ENCODE peak calls at places on chromosomes 6 and 20, in seven cellular contexts. C is activated gamma-delta T cell treated with anti-CD3 and anti-CD28 coated beads, Interleukin-2, amount 50 U/mL, for 16 hours; M is iris pigment epithelial cell; Z is EL; H is memory B cell; O is activated CD4-positive, alpha-beta T cell treated with anti-CD3 and anti-CD28 coated beads for 1 hour; D is HT-29. B is an unnamed sample.
A peak's percentile ranks its signal among the peaks of the same experiment; 100 is the strongest.

GRCh38 chr20:2800590-2801458 is at the start of gene CPXM1:
- DNase-seq in C (no peak), M (no peak), Z (no peak), H (no peak), O (no peak), D (no peak), B (no peak)

GRCh38 chr20:49636447-49636846 is 68.5 kb upstream of the PTGIS start:
- DNase-seq in C (no peak), M (no peak), Z (no peak), H (no peak), O (no peak), D (no peak), B (no peak)

GRCh38 chr6:99432877-99433276 is 7.8 kb upstream of the PNISR start:
- DNase-seq in C (no peak), M (peak; percentile 29), Z (no peak), H (no peak), O (no peak), D (no peak), B (no peak)

GRCh38 chr6:161395832-161396231 is 122.0 kb upstream of the AGPAT4 start:
- DNase-seq in C (no peak), M (no peak), Z (no peak), H (no peak), O (no peak), D (no peak), B (no peak)

GRCh38 chr6:24907959-24908358 is 27.8 kb downstream of the RIPOR2 start:
- DNase-seq in C (no peak), M (no peak), Z (no peak), H (no peak), O (no peak), D (no peak), B (no peak)

GRCh38 chr6:114157848-114158247 is 185.0 kb downstream of the HS3ST5 start:
- DNase-seq in C (no peak), M (no peak), Z (no peak), H (no peak), O (no peak), D (no peak), B (no peak)

GRCh38 chr6:11381801-11382513 is 149.5 kb upstream of the NEDD9 start:
- DNase-seq in C (peak; percentile 55), M (no peak), Z (no peak), H (peak; percentile 68), O (peak; percentile 52), D (no peak), B (no peak)

GRCh38 chr20:38094373-38094775 is 60.8 kb downstream of the RPRD1B start:
- DNase-seq in C (no peak), M (peak; percentile 89), Z (peak; percentile 80), H (peak; percentile 68), O (no peak), D (peak; percentile 40), B (no peak)

GRCh38 chr20:7843613-7844012 is 96.6 kb downstream of the HAO1 start:
- DNase-seq in C (no peak), M (peak; percentile 74), Z (no peak), H (no peak), O (no peak), D (no peak), B (no peak)

GRCh38 chr6:73309784-73310502 is 44.1 kb downstream of the DPPA5 start:
- DNase-seq in C (peak; percentile 35), M (peak; percentile 56), Z (peak; percentile 76), H (peak; percentile 15), O (peak; percentile 20), D (no peak), B (peak; percentile 32)

GRCh38 chr6:132131777-132132176 is 180.6 kb upstream of the CCN2 start:
- DNase-seq in C (no peak), M (peak; percentile 99), Z (peak; percentile 97), H (no peak), O (no peak), D (peak; percentile 61), B (no peak)

GRCh38 chr6:78533876-78534275 is 333.5 kb upstream of the IRAK1BP1 start:
- DNase-seq in C (no peak), M (no peak), Z (no peak), H (no peak), O (no peak), D (no peak), B (no peak)

B was measured in posterior cingulate gyrus.